ENCODE peak calls at places on chromosome 10, in four cellular contexts. One of them, this sample, is unnamed.
A peak's percentile ranks its signal among the peaks of the same experiment; 100 is the strongest.

GRCh38 chr10:93452143-93452542 is 30.0 kb downstream of the MYOF start:
- DNase-seq in psoas muscle: no peak
- DNase-seq in stimulated activated CD4-positive, alpha-beta T cell treated with anti-CD3 and anti-CD28 coated beads, Interleukin-12 subunit alpha, Interleukin-12 subunit beta, amount 100 ng/mL, for 4 hours: no peak
- DNase-seq in effector memory CD4-positive, alpha-beta T cell: no peak
- DNase-seq in this sample: no peak

GRCh38 chr10:10503772-10504171 is 513.9 kb upstream of the CELF2 start:
- DNase-seq in stimulated activated CD4-positive, alpha-beta T cell treated with anti-CD3 and anti-CD28 coated beads, Interleukin-12 subunit alpha, Interleukin-12 subunit beta, amount 100 ng/mL, for 4 hours: no peak
- DNase-seq in effector memory CD4-positive, alpha-beta T cell: no peak
- DNase-seq in psoas muscle: no peak
- DNase-seq in this sample: no peak

GRCh38 chr10:112813866-112814596 is 136.0 kb upstream of the TCF7L2 start:
- DNase-seq in effector memory CD4-positive, alpha-beta T cell: no peak
- DNase-seq in psoas muscle: no peak
- DNase-seq in stimulated activated CD4-positive, alpha-beta T cell treated with anti-CD3 and anti-CD28 coated beads, Interleukin-12 subunit alpha, Interleukin-12 subunit beta, amount 100 ng/mL, for 4 hours: no peak
- DNase-seq in this sample: no peak

GRCh38 chr10:106560925-106561640 is 603.4 kb downstream of the SORCS1 start:
- DNase-seq in stimulated activated CD4-positive, alpha-beta T cell treated with anti-CD3 and anti-CD28 coated beads, Interleukin-12 subunit alpha, Interleukin-12 subunit beta, amount 100 ng/mL, for 4 hours: no peak
- DNase-seq in psoas muscle: no peak
- DNase-seq in effector memory CD4-positive, alpha-beta T cell: no peak
- DNase-seq in this sample: no peak

GRCh38 chr10:97572214-97572989 is at the start of gene ANKRD2:
- DNase-seq in psoas muscle: peak; percentile 93
- DNase-seq in effector memory CD4-positive, alpha-beta T cell: no peak
- DNase-seq in stimulated activated CD4-positive, alpha-beta T cell treated with anti-CD3 and anti-CD28 coated beads, Interleukin-12 subunit alpha, Interleukin-12 subunit beta, amount 100 ng/mL, for 4 hours: peak; percentile 51
- DNase-seq in this sample: peak; percentile 83

GRCh38 chr10:89773081-89773480 is 71.7 kb downstream of the KIF20B start:
- DNase-seq in stimulated activated CD4-positive, alpha-beta T cell treated with anti-CD3 and anti-CD28 coated beads, Interleukin-12 subunit alpha, Interleukin-12 subunit beta, amount 100 ng/mL, for 4 hours: no peak
- DNase-seq in effector memory CD4-positive, alpha-beta T cell: no peak
- DNase-seq in psoas muscle: no peak
- DNase-seq in this sample: no peak

GRCh38 chr10:124005091-124005490 is 88.3 kb downstream of the CHST15 start:
- DNase-seq in stimulated activated CD4-positive, alpha-beta T cell treated with anti-CD3 and anti-CD28 coated beads, Interleukin-12 subunit alpha, Interleukin-12 subunit beta, amount 100 ng/mL, for 4 hours: no peak
- DNase-seq in effector memory CD4-positive, alpha-beta T cell: no peak
- DNase-seq in psoas muscle: no peak
- DNase-seq in this sample: peak; percentile 46

GRCh38 chr10:13865758-13866491 is 279.2 kb downstream of the PRPF18 start:
- DNase-seq in stimulated activated CD4-positive, alpha-beta T cell treated with anti-CD3 and anti-CD28 coated beads, Interleukin-12 subunit alpha, Interleukin-12 subunit beta, amount 100 ng/mL, for 4 hours: no peak
- DNase-seq in effector memory CD4-positive, alpha-beta T cell: no peak
- DNase-seq in psoas muscle: peak; percentile 64
- DNase-seq in this sample: no peak

GRCh38 chr10:48300556-48300955 is 5.9 kb upstream of the MAPK8 start:
- DNase-seq in stimulated activated CD4-positive, alpha-beta T cell treated with anti-CD3 and anti-CD28 coated beads, Interleukin-12 subunit alpha, Interleukin-12 subunit beta, amount 100 ng/mL, for 4 hours: no peak
- DNase-seq in effector memory CD4-positive, alpha-beta T cell: no peak
- DNase-seq in psoas muscle: no peak
- DNase-seq in this sample: no peak

GRCh38 chr10:60816624-60817023 is 38.3 kb downstream of the CDK1 start:
- DNase-seq in effector memory CD4-positive, alpha-beta T cell: no peak
- DNase-seq in psoas muscle: no peak
- DNase-seq in stimulated activated CD4-positive, alpha-beta T cell treated with anti-CD3 and anti-CD28 coated beads, Interleukin-12 subunit alpha, Interleukin-12 subunit beta, amount 100 ng/mL, for 4 hours: no peak
- DNase-seq in this sample: no peak

GRCh38 chr10:43211431-43212042 is 55.3 kb downstream of the RASGEF1A start:
- DNase-seq in stimulated activated CD4-positive, alpha-beta T cell treated with anti-CD3 and anti-CD28 coated beads, Interleukin-12 subunit alpha, Interleukin-12 subunit beta, amount 100 ng/mL, for 4 hours: no peak
- DNase-seq in psoas muscle: peak; percentile 32
- DNase-seq in effector memory CD4-positive, alpha-beta T cell: no peak
- DNase-seq in this sample: peak; percentile 44

GRCh38 chr10:84290235-84290634 is 38.2 kb upstream of the CCSER2 start:
- DNase-seq in effector memory CD4-positive, alpha-beta T cell: no peak
- DNase-seq in psoas muscle: no peak
- DNase-seq in stimulated activated CD4-positive, alpha-beta T cell treated with anti-CD3 and anti-CD28 coated beads, Interleukin-12 subunit alpha, Interleukin-12 subunit beta, amount 100 ng/mL, for 4 hours: no peak
- DNase-seq in this sample: no peak

GRCh38 chr10:110006358-110007170 is 1.2 kb upstream of the ADD3 start:
- DNase-seq in stimulated activated CD4-positive, alpha-beta T cell treated with anti-CD3 and anti-CD28 coated beads, Interleukin-12 subunit alpha, Interleukin-12 subunit beta, amount 100 ng/mL, for 4 hours: no peak
- DNase-seq in psoas muscle: peak; percentile 78
- DNase-seq in effector memory CD4-positive, alpha-beta T cell: peak; percentile 3
- DNase-seq in this sample: no peak

GRCh38 chr10:114876169-114876568 is 54.6 kb downstream of the FHIP2A start:
- DNase-seq in stimulated activated CD4-positive, alpha-beta T cell treated with anti-CD3 and anti-CD28 coated beads, Interleukin-12 subunit alpha, Interleukin-12 subunit beta, amount 100 ng/mL, for 4 hours: no peak
- DNase-seq in effector memory CD4-positive, alpha-beta T cell: no peak
- DNase-seq in psoas muscle: no peak
- DNase-seq in this sample: no peak

GRCh38 chr10:88893611-88894010 is 13.6 kb downstream of the STAMBPL1 start:
- DNase-seq in effector memory CD4-positive, alpha-beta T cell: no peak
- DNase-seq in stimulated activated CD4-positive, alpha-beta T cell treated with anti-CD3 and anti-CD28 coated beads, Interleukin-12 subunit alpha, Interleukin-12 subunit beta, amount 100 ng/mL, for 4 hours: no peak
- DNase-seq in psoas muscle: no peak
- DNase-seq in this sample: no peak

GRCh38 chr10:95441547-95441923 is 119.6 kb downstream of the SORBS1 start:
- DNase-seq in psoas muscle: no peak
- DNase-seq in effector memory CD4-positive, alpha-beta T cell: no peak
- DNase-seq in stimulated activated CD4-positive, alpha-beta T cell treated with anti-CD3 and anti-CD28 coated beads, Interleukin-12 subunit alpha, Interleukin-12 subunit beta, amount 100 ng/mL, for 4 hours: no peak
- DNase-seq in this sample: no peak

GRCh38 chr10:126131338-126131737 is 235.0 kb downstream of the FANK1 start:
- DNase-seq in effector memory CD4-positive, alpha-beta T cell: no peak
- DNase-seq in psoas muscle: no peak
- DNase-seq in stimulated activated CD4-positive, alpha-beta T cell treated with anti-CD3 and anti-CD28 coated beads, Interleukin-12 subunit alpha, Interleukin-12 subunit beta, amount 100 ng/mL, for 4 hours: no peak
- DNase-seq in this sample: no peak

GRCh38 chr10:112663181-112663879 is 216.3 kb downstream of the VTI1A start:
- DNase-seq in psoas muscle: no peak
- DNase-seq in stimulated activated CD4-positive, alpha-beta T cell treated with anti-CD3 and anti-CD28 coated beads, Interleukin-12 subunit alpha, Interleukin-12 subunit beta, amount 100 ng/mL, for 4 hours: no peak
- DNase-seq in effector memory CD4-positive, alpha-beta T cell: no peak
- DNase-seq in this sample: no peak

GRCh38 chr10:128274938-128275337 is 148.7 kb upstream of the MKI67 start:
- DNase-seq in psoas muscle: peak; percentile 70
- DNase-seq in effector memory CD4-positive, alpha-beta T cell: no peak
- DNase-seq in stimulated activated CD4-positive, alpha-beta T cell treated with anti-CD3 and anti-CD28 coated beads, Interleukin-12 subunit alpha, Interleukin-12 subunit beta, amount 100 ng/mL, for 4 hours: no peak
- DNase-seq in this sample: no peak

GRCh38 chr10:93074137-93074596 is 474 bp downstream of the CYP26A1 start:
- DNase-seq in psoas muscle: no peak
- DNase-seq in effector memory CD4-positive, alpha-beta T cell: no peak
- DNase-seq in stimulated activated CD4-positive, alpha-beta T cell treated with anti-CD3 and anti-CD28 coated beads, Interleukin-12 subunit alpha, Interleukin-12 subunit beta, amount 100 ng/mL, for 4 hours: no peak
- DNase-seq in this sample: no peak

GRCh38 chr10:131453772-131454634 is 142.5 kb upstream of the TCERG1L start:
- DNase-seq in psoas muscle: peak; percentile 80
- DNase-seq in effector memory CD4-positive, alpha-beta T cell: peak; percentile 2
- DNase-seq in stimulated activated CD4-positive, alpha-beta T cell treated with anti-CD3 and anti-CD28 coated beads, Interleukin-12 subunit alpha, Interleukin-12 subunit beta, amount 100 ng/mL, for 4 hours: peak; percentile 64
- DNase-seq in this sample: peak; percentile 75